ENCODE peak calls at places on chromosome 22, in eight cellular contexts. F is adipocyte; A is NB4; U is C1 segment of cervical spinal cord; E is CD8-positive, alpha-beta memory T cell; R is breast epithelium; W is HCT116; O is COLO829. B is an unnamed sample.
A peak's percentile ranks its signal among the peaks of the same experiment; 100 is the strongest.

GRCh38 chr22:46963672-46964545 is 201.5 kb downstream of the TBC1D22A start:
- DNase-seq in F (no peak), A (no peak), U (no peak), E (no peak), R (no peak), W (no peak), O (no peak), B (no peak)

GRCh38 chr22:19717691-19718254 is 3.5 kb downstream of the SEPTIN5 start:
- DNase-seq in F (peak; percentile 89), A (peak; percentile 79), U (peak; percentile 28), E (peak; percentile 73), R (peak; percentile 49), W (no peak), O (peak; percentile 76), B (peak; percentile 72)

GRCh38 chr22:31343235-31344191 is 2.6 kb downstream of the PATZ1 start:
- DNase-seq in F (peak; percentile 79), A (peak; percentile 74), U (peak; percentile 42), E (peak; percentile 8), R (peak; percentile 87), W (no peak), O (no peak), B (peak; percentile 80)

GRCh38 chr22:31870890-31871289 is 73.4 kb upstream of the YWHAH start:
- DNase-seq in F (peak; percentile 58), A (no peak), U (peak; percentile 17), E (no peak), R (no peak), W (no peak), O (no peak), B (no peak)

GRCh38 chr22:27153386-27153785 is 496.0 kb downstream of the MIAT start:
- DNase-seq in F (no peak), A (no peak), U (no peak), E (no peak), R (no peak), W (no peak), O (no peak), B (no peak)

GRCh38 chr22:38705235-38706100 is at the start of gene GTPBP1:
- DNase-seq in F (peak; percentile 100), A (peak; percentile 100), U (peak; percentile 100), E (peak; percentile 96), R (peak; percentile 100), W (peak; percentile 100), O (peak; percentile 100), B (peak; percentile 99)

GRCh38 chr22:40855960-40856512 is 403 bp downstream of the ST13 start:
- DNase-seq in F (peak; percentile 68), A (peak; percentile 50), U (peak; percentile 83), E (no peak), R (peak; percentile 29), W (no peak), O (no peak), B (peak; percentile 51)

GRCh38 chr22:42280140-42280539 is 9.7 kb upstream of the TCF20 start:
- DNase-seq in F (no peak), A (no peak), U (no peak), E (no peak), R (no peak), W (no peak), O (no peak), B (no peak)